ENCODE peak calls at places on chromosome 19, in eight cellular contexts. One of them, this sample, is unnamed.

GRCh38 chr19:51777570-51778460 is 16.8 kb downstream of the FPR2 start:
- DNase-seq in fibroblast of lung: peak; percentile 90
- DNase-seq in right atrium auricular region: peak; percentile 77
- DNase-seq in lower lobe of right lung: peak; percentile 78
- DNase-seq in left ventricle myocardium inferior: peak; percentile 67
- DNase-seq in dorsolateral prefrontal cortex: peak; percentile 67
- DNase-seq in colonic mucosa: peak; percentile 47
- DNase-seq in cardiac muscle cell: peak; percentile 87
- DNase-seq in this sample: no peak

GRCh38 chr19:56837892-56838679 is 2.4 kb downstream of the PEG3 start:
- DNase-seq in fibroblast of lung: peak; percentile 68
- DNase-seq in right atrium auricular region: peak; percentile 77
- DNase-seq in lower lobe of right lung: peak; percentile 60
- DNase-seq in left ventricle myocardium inferior: peak; percentile 66
- DNase-seq in dorsolateral prefrontal cortex: peak; percentile 72
- DNase-seq in colonic mucosa: peak; percentile 22
- DNase-seq in cardiac muscle cell: no peak
- DNase-seq in this sample: peak; percentile 87

GRCh38 chr19:50430888-50431342 is 1.8 kb upstream of the MYBPC2 start:
- DNase-seq in fibroblast of lung: no peak
- DNase-seq in right atrium auricular region: no peak
- DNase-seq in lower lobe of right lung: no peak
- DNase-seq in left ventricle myocardium inferior: no peak
- DNase-seq in dorsolateral prefrontal cortex: no peak
- DNase-seq in colonic mucosa: no peak
- DNase-seq in cardiac muscle cell: no peak
- DNase-seq in this sample: no peak

GRCh38 chr19:3065675-3066357 is 3.5 kb upstream of the TLE5 start:
- DNase-seq in fibroblast of lung: no peak
- DNase-seq in right atrium auricular region: no peak
- DNase-seq in lower lobe of right lung: no peak
- DNase-seq in left ventricle myocardium inferior: no peak
- DNase-seq in dorsolateral prefrontal cortex: no peak
- DNase-seq in colonic mucosa: peak; percentile 46
- DNase-seq in cardiac muscle cell: no peak
- DNase-seq in this sample: no peak

GRCh38 chr19:54149021-54149812 is 10.3 kb downstream of the LENG1 start:
- DNase-seq in fibroblast of lung: no peak
- DNase-seq in right atrium auricular region: no peak
- DNase-seq in lower lobe of right lung: no peak
- DNase-seq in left ventricle myocardium inferior: no peak
- DNase-seq in dorsolateral prefrontal cortex: no peak
- DNase-seq in colonic mucosa: no peak
- DNase-seq in cardiac muscle cell: no peak
- DNase-seq in this sample: no peak

GRCh38 chr19:17322854-17323253 is 11.8 kb downstream of the ANO8 start:
- DNase-seq in fibroblast of lung: no peak
- DNase-seq in right atrium auricular region: no peak
- DNase-seq in lower lobe of right lung: no peak
- DNase-seq in left ventricle myocardium inferior: no peak
- DNase-seq in dorsolateral prefrontal cortex: no peak
- DNase-seq in colonic mucosa: peak; percentile 34
- DNase-seq in cardiac muscle cell: no peak
- DNase-seq in this sample: no peak

GRCh38 chr19:2230807-2231533 is 5.2 kb downstream of the PLEKHJ1 start:
- DNase-seq in fibroblast of lung: peak; percentile 51
- DNase-seq in right atrium auricular region: no peak
- DNase-seq in lower lobe of right lung: no peak
- DNase-seq in left ventricle myocardium inferior: no peak
- DNase-seq in dorsolateral prefrontal cortex: no peak
- DNase-seq in colonic mucosa: no peak
- DNase-seq in cardiac muscle cell: no peak
- DNase-seq in this sample: no peak

GRCh38 chr19:11749751-11750150 is 11.0 kb upstream of the ZNF823 start:
- DNase-seq in fibroblast of lung: no peak
- DNase-seq in right atrium auricular region: no peak
- DNase-seq in lower lobe of right lung: no peak
- DNase-seq in left ventricle myocardium inferior: no peak
- DNase-seq in dorsolateral prefrontal cortex: no peak
- DNase-seq in colonic mucosa: no peak
- DNase-seq in cardiac muscle cell: no peak
- DNase-seq in this sample: no peak

GRCh38 chr19:27705896-27706295 is 1507.1 kb downstream of the UQCRFS1 start:
- DNase-seq in fibroblast of lung: no peak
- DNase-seq in right atrium auricular region: no peak
- DNase-seq in lower lobe of right lung: no peak
- DNase-seq in left ventricle myocardium inferior: no peak
- DNase-seq in dorsolateral prefrontal cortex: no peak
- DNase-seq in colonic mucosa: no peak
- DNase-seq in cardiac muscle cell: no peak
- DNase-seq in this sample: no peak

GRCh38 chr19:9936151-9937000 is at the start of gene OLFM2:
- DNase-seq in fibroblast of lung: no peak
- DNase-seq in right atrium auricular region: no peak
- DNase-seq in lower lobe of right lung: no peak
- DNase-seq in left ventricle myocardium inferior: peak; percentile 34
- DNase-seq in dorsolateral prefrontal cortex: no peak
- DNase-seq in colonic mucosa: no peak
- DNase-seq in cardiac muscle cell: peak; percentile 55
- DNase-seq in this sample: no peak

GRCh38 chr19:33252971-33253370 is 27.3 kb upstream of the SLC7A10 start:
- DNase-seq in fibroblast of lung: no peak
- DNase-seq in right atrium auricular region: no peak
- DNase-seq in lower lobe of right lung: peak; percentile 77
- DNase-seq in left ventricle myocardium inferior: no peak
- DNase-seq in dorsolateral prefrontal cortex: no peak
- DNase-seq in colonic mucosa: no peak
- DNase-seq in cardiac muscle cell: no peak
- DNase-seq in this sample: no peak

GRCh38 chr19:48353682-48354081 is 10.1 kb downstream of the TMEM143 start:
- DNase-seq in fibroblast of lung: no peak
- DNase-seq in right atrium auricular region: no peak
- DNase-seq in lower lobe of right lung: no peak
- DNase-seq in left ventricle myocardium inferior: no peak
- DNase-seq in dorsolateral prefrontal cortex: no peak
- DNase-seq in colonic mucosa: no peak
- DNase-seq in cardiac muscle cell: no peak
- DNase-seq in this sample: no peak

GRCh38 chr19:12485571-12485970 is 955 bp upstream of the ZNF709 start:
- DNase-seq in fibroblast of lung: no peak
- DNase-seq in right atrium auricular region: no peak
- DNase-seq in lower lobe of right lung: no peak
- DNase-seq in left ventricle myocardium inferior: no peak
- DNase-seq in dorsolateral prefrontal cortex: no peak
- DNase-seq in colonic mucosa: no peak
- DNase-seq in cardiac muscle cell: no peak
- DNase-seq in this sample: no peak

GRCh38 chr19:41995959-41996797 is 2.1 kb upstream of the ATP1A3 start:
- DNase-seq in fibroblast of lung: no peak
- DNase-seq in right atrium auricular region: no peak
- DNase-seq in lower lobe of right lung: no peak
- DNase-seq in left ventricle myocardium inferior: no peak
- DNase-seq in dorsolateral prefrontal cortex: no peak
- DNase-seq in colonic mucosa: no peak
- DNase-seq in cardiac muscle cell: no peak
- DNase-seq in this sample: no peak

GRCh38 chr19:44847144-44848035 is 1.3 kb downstream of the NECTIN2 start:
- DNase-seq in fibroblast of lung: peak; percentile 36
- DNase-seq in right atrium auricular region: peak; percentile 87
- DNase-seq in lower lobe of right lung: peak; percentile 85
- DNase-seq in left ventricle myocardium inferior: peak; percentile 70
- DNase-seq in dorsolateral prefrontal cortex: no peak
- DNase-seq in colonic mucosa: peak; percentile 86
- DNase-seq in cardiac muscle cell: peak; percentile 83
- DNase-seq in this sample: peak; percentile 87

GRCh38 chr19:36573948-36574726 is 1.0 kb upstream of the ZNF529 start:
- DNase-seq in fibroblast of lung: peak; percentile 28
- DNase-seq in right atrium auricular region: no peak
- DNase-seq in lower lobe of right lung: no peak
- DNase-seq in left ventricle myocardium inferior: no peak
- DNase-seq in dorsolateral prefrontal cortex: no peak
- DNase-seq in colonic mucosa: no peak
- DNase-seq in cardiac muscle cell: peak; percentile 0
- DNase-seq in this sample: no peak

GRCh38 chr19:575527-576506 is 3.4 kb downstream of the BSG start:
- DNase-seq in fibroblast of lung: peak; percentile 52
- DNase-seq in right atrium auricular region: peak; percentile 75
- DNase-seq in lower lobe of right lung: no peak
- DNase-seq in left ventricle myocardium inferior: peak; percentile 81
- DNase-seq in dorsolateral prefrontal cortex: no peak
- DNase-seq in colonic mucosa: no peak
- DNase-seq in cardiac muscle cell: peak; percentile 63
- DNase-seq in this sample: no peak

GRCh38 chr19:1673645-1674292 is 21.4 kb upstream of the TCF3 start:
- DNase-seq in fibroblast of lung: no peak
- DNase-seq in right atrium auricular region: no peak
- DNase-seq in lower lobe of right lung: no peak
- DNase-seq in left ventricle myocardium inferior: no peak
- DNase-seq in dorsolateral prefrontal cortex: no peak
- DNase-seq in colonic mucosa: no peak
- DNase-seq in cardiac muscle cell: no peak
- DNase-seq in this sample: no peak

GRCh38 chr19:34306213-34306661 is 51.9 kb downstream of the GARRE1 start:
- DNase-seq in fibroblast of lung: no peak
- DNase-seq in right atrium auricular region: no peak
- DNase-seq in lower lobe of right lung: no peak
- DNase-seq in left ventricle myocardium inferior: no peak
- DNase-seq in dorsolateral prefrontal cortex: no peak
- DNase-seq in colonic mucosa: peak; percentile 73
- DNase-seq in cardiac muscle cell: no peak
- DNase-seq in this sample: no peak

GRCh38 chr19:4208385-4209094 is 20.8 kb upstream of the EBI3 start:
- DNase-seq in fibroblast of lung: no peak
- DNase-seq in right atrium auricular region: no peak
- DNase-seq in lower lobe of right lung: no peak
- DNase-seq in left ventricle myocardium inferior: no peak
- DNase-seq in dorsolateral prefrontal cortex: no peak
- DNase-seq in colonic mucosa: peak; percentile 49
- DNase-seq in cardiac muscle cell: no peak
- DNase-seq in this sample: no peak

GRCh38 chr19:17469371-17470203 is 737 bp upstream of the SLC27A1 start:
- DNase-seq in fibroblast of lung: peak; percentile 94
- DNase-seq in right atrium auricular region: peak; percentile 96
- DNase-seq in lower lobe of right lung: peak; percentile 98
- DNase-seq in left ventricle myocardium inferior: peak; percentile 95
- DNase-seq in dorsolateral prefrontal cortex: peak; percentile 63
- DNase-seq in colonic mucosa: peak; percentile 99
- DNase-seq in cardiac muscle cell: peak; percentile 97
- DNase-seq in this sample: peak; percentile 100

GRCh38 chr19:49387936-49388372 is at the start of gene KASH5:
- DNase-seq in fibroblast of lung: peak; percentile 52
- DNase-seq in right atrium auricular region: peak; percentile 65
- DNase-seq in lower lobe of right lung: peak; percentile 90
- DNase-seq in left ventricle myocardium inferior: peak; percentile 72
- DNase-seq in dorsolateral prefrontal cortex: peak; percentile 53
- DNase-seq in colonic mucosa: peak; percentile 74
- DNase-seq in cardiac muscle cell: no peak
- DNase-seq in this sample: no peak

GRCh38 chr19:48858984-48859710 is 9.3 kb downstream of the PLEKHA4 start:
- DNase-seq in fibroblast of lung: no peak
- DNase-seq in right atrium auricular region: no peak
- DNase-seq in lower lobe of right lung: peak; percentile 79
- DNase-seq in left ventricle myocardium inferior: peak; percentile 40
- DNase-seq in dorsolateral prefrontal cortex: no peak
- DNase-seq in colonic mucosa: peak; percentile 73
- DNase-seq in cardiac muscle cell: no peak
- DNase-seq in this sample: no peak

GRCh38 chr19:46350758-46351159 is 3.9 kb downstream of the PPP5C start:
- DNase-seq in fibroblast of lung: no peak
- DNase-seq in right atrium auricular region: no peak
- DNase-seq in lower lobe of right lung: no peak
- DNase-seq in left ventricle myocardium inferior: no peak
- DNase-seq in dorsolateral prefrontal cortex: no peak
- DNase-seq in colonic mucosa: no peak
- DNase-seq in cardiac muscle cell: no peak
- DNase-seq in this sample: no peak
- H3K4me3 ChIP-seq in fibroblast of lung: no peak overlapping the region
- H3K4me3 ChIP-seq in right atrium auricular region: no peak overlapping the region
- H3K4me3 ChIP-seq in lower lobe of right lung: peak overlapping the region; percentile 17
- H3K4me3 ChIP-seq in left ventricle myocardium inferior: peak overlapping the region; percentile 38
- H3K4me3 ChIP-seq in dorsolateral prefrontal cortex: peak overlapping the region; percentile 17
- H3K4me3 ChIP-seq in colonic mucosa: no peak overlapping the region
- H3K4me3 ChIP-seq in cardiac muscle cell: no peak overlapping the region
- H3K4me3 ChIP-seq in this sample: peak overlapping the region; percentile 20

GRCh38 chr19:55303477-55303876 is 19.7 kb downstream of the BRSK1 start:
- DNase-seq in fibroblast of lung: no peak
- DNase-seq in right atrium auricular region: no peak
- DNase-seq in lower lobe of right lung: no peak
- DNase-seq in left ventricle myocardium inferior: no peak
- DNase-seq in dorsolateral prefrontal cortex: no peak
- DNase-seq in colonic mucosa: no peak
- DNase-seq in cardiac muscle cell: no peak
- DNase-seq in this sample: no peak

GRCh38 chr19:55305983-55306562 is 19.1 kb downstream of the TMEM150B start:
- DNase-seq in fibroblast of lung: no peak
- DNase-seq in right atrium auricular region: no peak
- DNase-seq in lower lobe of right lung: no peak
- DNase-seq in left ventricle myocardium inferior: no peak
- DNase-seq in dorsolateral prefrontal cortex: no peak
- DNase-seq in colonic mucosa: no peak
- DNase-seq in cardiac muscle cell: no peak
- DNase-seq in this sample: no peak

GRCh38 chr19:55304980-55305379 is 20.2 kb downstream of the TMEM150B start:
- DNase-seq in fibroblast of lung: no peak
- DNase-seq in right atrium auricular region: no peak
- DNase-seq in lower lobe of right lung: no peak
- DNase-seq in left ventricle myocardium inferior: no peak
- DNase-seq in dorsolateral prefrontal cortex: no peak
- DNase-seq in colonic mucosa: no peak
- DNase-seq in cardiac muscle cell: no peak
- DNase-seq in this sample: no peak

GRCh38 chr19:55305491-55305890 is 19.6 kb downstream of the TMEM150B start:
- DNase-seq in fibroblast of lung: peak; percentile 26
- DNase-seq in right atrium auricular region: no peak
- DNase-seq in lower lobe of right lung: no peak
- DNase-seq in left ventricle myocardium inferior: no peak
- DNase-seq in dorsolateral prefrontal cortex: no peak
- DNase-seq in colonic mucosa: peak; percentile 40
- DNase-seq in cardiac muscle cell: peak; percentile 57
- DNase-seq in this sample: no peak

GRCh38 chr19:55304279-55304978 is 20.6 kb downstream of the BRSK1 start:
- DNase-seq in fibroblast of lung: peak; percentile 24
- DNase-seq in right atrium auricular region: no peak
- DNase-seq in lower lobe of right lung: no peak
- DNase-seq in left ventricle myocardium inferior: no peak
- DNase-seq in dorsolateral prefrontal cortex: no peak
- DNase-seq in colonic mucosa: no peak
- DNase-seq in cardiac muscle cell: peak; percentile 56
- DNase-seq in this sample: no peak
- H3K27ac ChIP-seq in fibroblast of lung: no peak overlapping the region
- H3K27ac ChIP-seq in right atrium auricular region: no peak overlapping the region
- H3K27ac ChIP-seq in lower lobe of right lung: no peak overlapping the region
- H3K27ac ChIP-seq in left ventricle myocardium inferior: no peak overlapping the region
- H3K27ac ChIP-seq in dorsolateral prefrontal cortex: no peak overlapping the region
- H3K27ac ChIP-seq in colonic mucosa: no peak overlapping the region
- H3K27ac ChIP-seq in cardiac muscle cell: no peak overlapping the region
- H3K27ac ChIP-seq in this sample: no peak overlapping the region

GRCh38 chr19:5897189-5897969 is 6.2 kb downstream of the NDUFA11 start:
- DNase-seq in fibroblast of lung: no peak
- DNase-seq in right atrium auricular region: no peak
- DNase-seq in lower lobe of right lung: no peak
- DNase-seq in left ventricle myocardium inferior: no peak
- DNase-seq in dorsolateral prefrontal cortex: no peak
- DNase-seq in colonic mucosa: no peak
- DNase-seq in cardiac muscle cell: no peak
- DNase-seq in this sample: no peak
- TF ChIP-seq CTCF in fibroblast of lung: no peak
- TF ChIP-seq CTCF in right atrium auricular region: peak; percentile 43
- TF ChIP-seq CTCF in lower lobe of right lung: no peak
- TF ChIP-seq CTCF in left ventricle myocardium inferior: no peak
- TF ChIP-seq CTCF in dorsolateral prefrontal cortex: no peak
- TF ChIP-seq CTCF in colonic mucosa: no peak
- TF ChIP-seq CTCF in cardiac muscle cell: no peak
- TF ChIP-seq CTCF in this sample: no peak

GRCh38 chr19:40358773-40359172 is 10.3 kb downstream of the PLD3 start:
- DNase-seq in fibroblast of lung: no peak
- DNase-seq in right atrium auricular region: no peak
- DNase-seq in lower lobe of right lung: no peak
- DNase-seq in left ventricle myocardium inferior: no peak
- DNase-seq in dorsolateral prefrontal cortex: no peak
- DNase-seq in colonic mucosa: no peak
- DNase-seq in cardiac muscle cell: no peak
- DNase-seq in this sample: no peak
- H3K4me3 ChIP-seq in fibroblast of lung: no peak overlapping the region
- H3K4me3 ChIP-seq in right atrium auricular region: no peak overlapping the region
- H3K4me3 ChIP-seq in lower lobe of right lung: no peak overlapping the region
- H3K4me3 ChIP-seq in left ventricle myocardium inferior: no peak overlapping the region
- H3K4me3 ChIP-seq in dorsolateral prefrontal cortex: no peak overlapping the region
- H3K4me3 ChIP-seq in colonic mucosa: no peak overlapping the region
- H3K4me3 ChIP-seq in cardiac muscle cell: no peak overlapping the region
- H3K4me3 ChIP-seq in this sample: no peak overlapping the region

This sample was measured in coronary artery.